ENCODE peak calls at places on chromosome 21, in seven cellular contexts. Z is GM12864, E is Calu3, V is A549, M is endothelial cell, H is foreskin keratinocyte, J is psoas muscle. L is an unnamed sample.

GRCh38 chr21:36788116-36788515 is 89.2 kb downstream of the SIM2 start:
- DNase-seq in E (peak; percentile 62), J (no peak), M (no peak), H (no peak), Z (no peak), V (peak; percentile 61), L (no peak)

GRCh38 chr21:35517848-35518247 is 468.7 kb upstream of the RUNX1 start:
- DNase-seq in V (no peak), Z (no peak), H (no peak), M (no peak), E (no peak), J (no peak), L (no peak)

GRCh38 chr21:26715878-26716506 is 129.2 kb downstream of the ADAMTS1 start:
- DNase-seq in M (peak; percentile 74), V (peak; percentile 23), Z (no peak), J (no peak), E (peak; percentile 46), H (peak; percentile 19), L (peak; percentile 29)

GRCh38 chr21:29360799-29361765 is 62.4 kb downstream of the BACH1 start:
- DNase-seq in Z (no peak), J (no peak), E (peak; percentile 12), V (peak; percentile 12), M (no peak), H (no peak), L (no peak)

GRCh38 chr21:31857096-31857495 is 15.7 kb upstream of the HUNK start:
- DNase-seq in Z (no peak), V (no peak), J (no peak), M (no peak), E (no peak), H (no peak), L (no peak)

GRCh38 chr21:34762761-34763160 is 94.0 kb downstream of the CLIC6 start:
- DNase-seq in Z (no peak), E (no peak), V (no peak), J (no peak), M (no peak), H (no peak), L (no peak)

GRCh38 chr21:21187579-21187978 is 189.4 kb downstream of the NCAM2 start:
- DNase-seq in Z (no peak), V (no peak), J (no peak), H (no peak), E (no peak), M (no peak), L (no peak)

GRCh38 chr21:32257952-32258785 is 20.7 kb downstream of the MIS18A start:
- DNase-seq in H (peak; percentile 18), Z (no peak), E (peak; percentile 59), M (peak; percentile 73), V (peak; percentile 70), J (peak; percentile 60), L (peak; percentile 77)

GRCh38 chr21:16079830-16080229 is 350.0 kb downstream of the USP25 start:
- DNase-seq in M (no peak), H (peak; percentile 12), V (peak; percentile 38), E (no peak), J (no peak), Z (no peak), L (no peak)

GRCh38 chr21:36589352-36589971 is 109.5 kb upstream of the SIM2 start:
- DNase-seq in Z (peak; percentile 18), J (peak; percentile 45), M (peak; percentile 21), H (no peak), E (peak; percentile 49), V (peak; percentile 24), L (peak; percentile 75)

GRCh38 chr21:37642493-37642892 is 273.8 kb downstream of the KCNJ6 start:
- DNase-seq in H (no peak), E (peak; percentile 37), M (no peak), J (no peak), V (peak; percentile 37), Z (peak; percentile 24), L (no peak)

GRCh38 chr21:25536752-25537151 is 70.5 kb downstream of the MRPL39 start:
- DNase-seq in M (no peak), V (no peak), E (no peak), H (no peak), J (no peak), Z (no peak), L (no peak)
- TF ChIP-seq CTCF in M (no peak), V (no peak), E (no peak), H (no peak), J (no peak), Z (no peak), L (no peak)

GRCh38 chr21:17805966-17806365 is 13.2 kb downstream of the C21orf91 start:
- DNase-seq in V (no peak), H (no peak), E (no peak), M (no peak), J (no peak), Z (no peak), L (no peak)
- TF ChIP-seq CTCF in V (no peak), H (no peak), E (no peak), M (no peak), J (no peak), Z (no peak), L (no peak)

GRCh38 chr21:18840239-18840638 is 436.7 kb upstream of the TMPRSS15 start:
- DNase-seq in Z (no peak), V (peak; percentile 16), E (no peak), M (no peak), J (no peak), H (peak; percentile 11), L (no peak)
- TF ChIP-seq CTCF in Z (peak; percentile 38), V (no peak), E (no peak), M (peak; percentile 57), J (no peak), H (peak; percentile 64), L (no peak)

DNA sequence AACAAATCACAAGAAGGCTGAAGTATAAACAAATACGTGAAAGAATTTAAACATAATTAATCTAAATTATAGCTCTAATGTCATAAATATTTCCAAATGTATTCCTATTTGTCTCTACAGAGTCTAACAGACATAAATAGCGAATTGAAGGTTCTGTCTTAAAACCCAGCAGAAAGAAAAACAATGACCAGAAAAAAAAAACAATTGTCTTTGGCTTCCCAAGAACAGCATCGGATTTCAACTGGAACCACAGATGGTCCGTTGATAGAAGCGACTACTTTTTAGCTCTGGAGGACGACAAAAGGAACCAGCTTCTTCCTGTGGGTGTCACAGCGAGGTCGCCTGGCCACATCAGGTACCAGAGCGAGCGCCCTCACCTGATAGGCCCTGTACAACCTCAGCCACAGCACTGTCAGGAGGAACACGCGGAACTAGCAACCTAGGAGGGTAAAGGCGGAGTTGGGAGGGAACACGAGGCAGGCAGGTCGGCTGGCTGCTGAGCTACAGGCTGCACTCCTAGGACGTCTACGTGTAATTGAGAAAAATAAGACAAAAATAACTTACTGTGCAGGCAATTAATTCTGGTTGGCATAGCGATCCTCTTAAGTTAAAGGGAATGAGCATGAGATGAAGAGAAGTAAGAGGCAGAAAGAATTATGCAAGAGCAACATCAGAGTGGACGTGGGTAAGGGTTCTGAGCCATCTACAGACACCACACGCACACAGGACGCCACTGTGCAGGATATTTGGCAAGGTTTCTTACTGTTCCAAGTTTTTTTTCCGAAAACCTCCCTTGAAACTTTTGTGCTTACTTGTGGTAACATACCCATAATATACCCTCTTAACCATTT is 16.7 kb upstream of the PRDM15 start:
- DNase-seq in J (no peak), E (no peak), V (no peak), M (no peak), H (no peak), Z (no peak), L (no peak)
- TF ChIP-seq CTCF in J (no peak), E (no peak), V (no peak), M (no peak), H (no peak), Z (no peak), L (no peak)

GRCh38 chr21:15065381-15066230 is 806 bp upstream of the NRIP1 start:
- DNase-seq in H (peak; percentile 49), V (peak; percentile 76), J (peak; percentile 75), M (peak; percentile 51), E (peak; percentile 46), Z (no peak), L (peak; percentile 54)
- TF ChIP-seq CTCF in H (no peak), V (no peak), J (no peak), M (no peak), E (no peak), Z (no peak), L (no peak)

DNA sequence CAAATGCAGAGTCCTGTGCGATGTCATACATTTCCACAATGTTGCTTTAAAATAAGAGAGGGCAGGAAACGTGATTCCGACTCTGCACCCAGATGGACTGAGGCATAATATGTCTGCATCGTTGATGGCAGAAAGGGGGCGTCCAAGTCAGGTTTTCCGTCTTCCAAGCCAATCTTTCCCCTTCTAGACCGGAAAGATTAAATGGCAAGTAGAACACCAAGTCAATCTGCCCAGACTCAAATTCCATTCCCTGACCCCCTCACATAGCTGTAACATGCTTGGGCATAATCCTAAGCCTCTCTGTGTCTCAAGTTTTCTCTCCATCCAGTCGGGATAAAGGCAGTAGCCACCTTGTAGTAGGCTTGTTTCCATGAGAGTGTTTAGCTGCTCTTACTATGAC is 14.4 kb downstream of the PCP4 start:
- DNase-seq in J (no peak), V (no peak), E (no peak), M (no peak), H (no peak), Z (no peak), L (no peak)
- TF ChIP-seq CTCF in J (no peak), V (no peak), E (no peak), M (no peak), H (no peak), Z (no peak), L (no peak)

L was measured in GM13976.